ENCODE peak calls at places on chromosomes 5 and 9, in six cellular contexts. One of them, this sample, is unnamed.

GRCh38 chr5:54944364-54944763 is 41.0 kb downstream of the ESM1 start:
- DNase-seq in hepatocyte: peak; percentile 27
- DNase-seq in heart right ventricle: peak; percentile 16
- DNase-seq in HCEC 1CT: peak; percentile 40
- DNase-seq in HT1080: peak; percentile 20
- DNase-seq in stimulated activated CD4-positive, alpha-beta T cell treated with anti-CD3 and anti-CD28 coated beads, Interleukin-15, amount 100 ng/mL, for 1 hour: no peak
- DNase-seq in this sample: peak; percentile 0

GRCh38 chr5:115262066-115262404 is 642 bp downstream of the PGGT1B start:
- DNase-seq in hepatocyte: peak; percentile 23
- DNase-seq in heart right ventricle: no peak
- DNase-seq in HCEC 1CT: peak; percentile 15
- DNase-seq in HT1080: no peak
- DNase-seq in stimulated activated CD4-positive, alpha-beta T cell treated with anti-CD3 and anti-CD28 coated beads, Interleukin-15, amount 100 ng/mL, for 1 hour: no peak
- DNase-seq in this sample: no peak

GRCh38 chr5:72347801-72348305 is 27.7 kb downstream of the PTCD2 start:
- DNase-seq in hepatocyte: peak; percentile 40
- DNase-seq in heart right ventricle: no peak
- DNase-seq in HCEC 1CT: peak; percentile 92
- DNase-seq in HT1080: peak; percentile 89
- DNase-seq in stimulated activated CD4-positive, alpha-beta T cell treated with anti-CD3 and anti-CD28 coated beads, Interleukin-15, amount 100 ng/mL, for 1 hour: no peak
- DNase-seq in this sample: no peak

GRCh38 chr9:93098236-93098946 is 2.4 kb downstream of the CARD19 start:
- DNase-seq in hepatocyte: peak; percentile 82
- DNase-seq in heart right ventricle: peak; percentile 82
- DNase-seq in HCEC 1CT: peak; percentile 96
- DNase-seq in HT1080: peak; percentile 99
- DNase-seq in stimulated activated CD4-positive, alpha-beta T cell treated with anti-CD3 and anti-CD28 coated beads, Interleukin-15, amount 100 ng/mL, for 1 hour: peak; percentile 44
- DNase-seq in this sample: peak; percentile 62

GRCh38 chr9:4066120-4066519 is 233.7 kb downstream of the GLIS3 start:
- DNase-seq in hepatocyte: peak; percentile 63
- DNase-seq in heart right ventricle: no peak
- DNase-seq in HCEC 1CT: no peak
- DNase-seq in HT1080: no peak
- DNase-seq in stimulated activated CD4-positive, alpha-beta T cell treated with anti-CD3 and anti-CD28 coated beads, Interleukin-15, amount 100 ng/mL, for 1 hour: no peak
- DNase-seq in this sample: no peak

GRCh38 chr5:1500411-1501091 is 23.2 kb downstream of the LPCAT1 start:
- DNase-seq in hepatocyte: no peak
- DNase-seq in heart right ventricle: peak; percentile 66
- DNase-seq in HCEC 1CT: no peak
- DNase-seq in HT1080: no peak
- DNase-seq in stimulated activated CD4-positive, alpha-beta T cell treated with anti-CD3 and anti-CD28 coated beads, Interleukin-15, amount 100 ng/mL, for 1 hour: no peak
- DNase-seq in this sample: peak; percentile 35

GRCh38 chr5:10856646-10857332 is 95.8 kb upstream of the DAP start:
- DNase-seq in hepatocyte: peak; percentile 76
- DNase-seq in heart right ventricle: peak; percentile 25
- DNase-seq in HCEC 1CT: peak; percentile 47
- DNase-seq in HT1080: peak; percentile 76
- DNase-seq in stimulated activated CD4-positive, alpha-beta T cell treated with anti-CD3 and anti-CD28 coated beads, Interleukin-15, amount 100 ng/mL, for 1 hour: no peak
- DNase-seq in this sample: peak; percentile 66

GRCh38 chr9:38439916-38440301 is 15.7 kb upstream of the IGFBPL1 start:
- DNase-seq in hepatocyte: no peak
- DNase-seq in heart right ventricle: no peak
- DNase-seq in HCEC 1CT: no peak
- DNase-seq in HT1080: no peak
- DNase-seq in stimulated activated CD4-positive, alpha-beta T cell treated with anti-CD3 and anti-CD28 coated beads, Interleukin-15, amount 100 ng/mL, for 1 hour: no peak
- DNase-seq in this sample: no peak

This sample was measured in hippocampal formation.